ENCODE peak calls at places on chromosomes 12 and 14, in ten cellular contexts. M is CD8-positive, alpha-beta T cell; G is mucosa of descending colon; D is astrocyte of the spinal cord; E is endodermal cell; W is stimulated activated CD8-positive, alpha-beta memory T cell treated with anti-CD3 and anti-CD28 coated beads, Interleukin-7, amount 100 ng/mL, for 1 hour; I is H1; S is left cardiac atrium; K is A549; T is GM19239. Q is an unnamed sample.

GRCh38 chr12:71011261-71011660 is 90.7 kb upstream of the PTPRR start:
- DNase-seq in M (no peak), G (no peak), D (no peak), E (no peak), W (no peak), I (no peak), S (no peak), K (no peak), T (no peak), Q (no peak)

GRCh38 chr12:102535306-102535705 is 54.9 kb upstream of the IGF1 start:
- DNase-seq in M (no peak), G (no peak), D (no peak), E (no peak), W (no peak), I (no peak), S (no peak), K (no peak), T (no peak), Q (no peak)

GRCh38 chr14:64926398-64926995 is 12.2 kb downstream of the CHURC1 start:
- DNase-seq in M (no peak), G (no peak), D (no peak), E (peak; percentile 24), W (no peak), I (no peak), S (no peak), K (no peak), T (no peak), Q (no peak)

GRCh38 chr12:131747276-131747675 is 36.4 kb downstream of the SFSWAP start:
- DNase-seq in M (no peak), G (peak; percentile 23), D (no peak), E (peak; percentile 40), W (no peak), I (no peak), S (no peak), K (no peak), T (no peak), Q (no peak)

GRCh38 chr14:95490727-95491451 is 25.6 kb downstream of the SYNE3 start:
- DNase-seq in M (no peak), G (peak; percentile 76), D (no peak), E (no peak), W (no peak), I (no peak), S (peak; percentile 74), K (no peak), T (no peak), Q (no peak)

GRCh38 chr12:122793685-122794106 is 19.3 kb downstream of the CCDC62 start:
- DNase-seq in M (no peak), G (no peak), D (peak; percentile 71), E (peak; percentile 64), W (no peak), I (no peak), S (no peak), K (peak; percentile 63), T (no peak), Q (peak; percentile 67)

GRCh38 chr12:131045705-131046460 is 92.2 kb downstream of the ADGRD1 start:
- DNase-seq in M (no peak), G (peak; percentile 15), D (no peak), E (no peak), W (no peak), I (no peak), S (no peak), K (no peak), T (no peak), Q (no peak)

GRCh38 chr12:51442324-51442723 is 17.7 kb downstream of the SLC4A8 start:
- DNase-seq in M (no peak), G (no peak), D (peak; percentile 57), E (no peak), W (no peak), I (no peak), S (no peak), K (no peak), T (no peak), Q (no peak)

GRCh38 chr14:37746140-37746832 is 150.9 kb downstream of the TTC6 start:
- DNase-seq in M (no peak), G (no peak), D (no peak), E (no peak), W (no peak), I (no peak), S (no peak), K (no peak), T (no peak), Q (no peak)

GRCh38 chr14:78029471-78030372 is 140.5 kb upstream of the NRXN3 start:
- DNase-seq in M (no peak), G (no peak), D (no peak), E (peak; percentile 86), W (no peak), I (peak; percentile 31), S (no peak), K (no peak), T (no peak), Q (no peak)

GRCh38 chr14:75909630-75910029 is 72.2 kb downstream of the TGFB3 start:
- DNase-seq in M (no peak), G (no peak), D (no peak), E (no peak), W (no peak), I (no peak), S (no peak), K (no peak), T (no peak), Q (no peak)

GRCh38 chr12:129540249-129540648 is 363.6 kb downstream of the TMEM132D start:
- DNase-seq in M (no peak), G (no peak), D (no peak), E (no peak), W (no peak), I (no peak), S (no peak), K (no peak), T (no peak), Q (no peak)

GRCh38 chr14:99699071-99699760 is 15.1 kb downstream of the CYP46A1 start:
- DNase-seq in M (no peak), G (no peak), D (no peak), E (no peak), W (no peak), I (no peak), S (no peak), K (no peak), T (no peak), Q (no peak)

GRCh38 chr14:53237488-53237887 is 84.4 kb upstream of the DDHD1 start:
- DNase-seq in M (no peak), G (no peak), D (no peak), E (no peak), W (no peak), I (no peak), S (no peak), K (no peak), T (no peak), Q (no peak)

GRCh38 chr14:68807148-68807600 is 14.3 kb upstream of the ZFP36L1 start:
- DNase-seq in M (no peak), G (no peak), D (peak; percentile 71), E (peak; percentile 48), W (no peak), I (no peak), S (peak; percentile 67), K (no peak), T (no peak), Q (peak; percentile 28)

GRCh38 chr14:75514673-75515630 is 7.3 kb upstream of the BATF start:
- DNase-seq in M (peak; percentile 19), G (peak; percentile 67), D (peak; percentile 15), E (peak; percentile 79), W (no peak), I (no peak), S (peak; percentile 43), K (no peak), T (no peak), Q (no peak)

GRCh38 chr14:99412122-99413061 is 68.3 kb downstream of the SETD3 start:
- DNase-seq in M (no peak), G (no peak), D (peak; percentile 66), E (peak; percentile 86), W (no peak), I (peak; percentile 46), S (no peak), K (no peak), T (no peak), Q (no peak)

GRCh38 chr12:998020-998874 is 7.2 kb downstream of the ERC1 start:
- DNase-seq in M (no peak), G (no peak), D (no peak), E (peak; percentile 42), W (no peak), I (no peak), S (no peak), K (no peak), T (no peak), Q (peak; percentile 61)

GRCh38 chr12:104852102-104852501 is 106.0 kb downstream of the SLC41A2 start:
- DNase-seq in M (no peak), G (no peak), D (peak; percentile 40), E (no peak), W (no peak), I (no peak), S (no peak), K (no peak), T (no peak), Q (no peak)

GRCh38 chr12:3160081-3160480 is 82.9 kb downstream of the TSPAN9 start:
- DNase-seq in M (no peak), G (no peak), D (no peak), E (no peak), W (no peak), I (no peak), S (no peak), K (no peak), T (no peak), Q (no peak)

GRCh38 chr12:4267904-4268548 is 5.5 kb upstream of the CCND2 start:
- DNase-seq in M (no peak), G (no peak), D (no peak), E (no peak), W (no peak), I (no peak), S (no peak), K (no peak), T (no peak), Q (no peak)

GRCh38 chr12:124304314-124304790 is 9.5 kb downstream of the RFLNA start:
- DNase-seq in M (no peak), G (peak; percentile 24), D (no peak), E (no peak), W (no peak), I (no peak), S (no peak), K (no peak), T (no peak), Q (no peak)

Q was measured in GM20000.